ENCODE peak calls at places on chromosome 6, in five cellular contexts. D is AG10803, Z is heart right ventricle, Q is stomach, Y is glutamatergic neuron. C is an unnamed sample.

GRCh38 chr6:36120539-36120938 is 9.8 kb upstream of the MAPK13 start:
- DNase-seq in D (no peak), Q (peak), Z (no peak), Y (no peak), C (peak)

GRCh38 chr6:43509984-43510826 is at the start of gene LRRC73:
- DNase-seq in Q (peak), Z (peak), Y (peak), D (peak), C (peak)

GRCh38 chr6:138258991-138259390 is 40.7 kb upstream of the PBOV1 start:
- DNase-seq in D (no peak), Q (peak), Z (no peak), Y (no peak), C (no peak)

GRCh38 chr6:75098709-75099108 is 107.1 kb downstream of the COL12A1 start:
- DNase-seq in Z (peak), Y (no peak), Q (peak), D (peak), C (no peak)

GRCh38 chr6:98828991-98829411 is 5.4 kb upstream of the POU3F2 start:
- DNase-seq in Q (no peak), Z (no peak), D (no peak), Y (no peak), C (no peak)

GRCh38 chr6:75819776-75820487 is 70.9 kb downstream of the MYO6 start:
- DNase-seq in Y (no peak), Z (no peak), Q (no peak), D (no peak), C (no peak)

GRCh38 chr6:98156580-98156979 is 677.8 kb upstream of the POU3F2 start:
- DNase-seq in D (no peak), Z (no peak), Q (no peak), Y (no peak), C (no peak)

GRCh38 chr6:136641166-136641565 is 90.9 kb upstream of the MAP7 start:
- DNase-seq in Q (no peak), Z (no peak), D (peak), Y (no peak), C (no peak)

GRCh38 chr6:12012231-12012565 is at the start of gene HIVEP1:
- DNase-seq in Q (peak), Y (peak), D (peak), Z (no peak), C (no peak)

GRCh38 chr6:16045238-16045637 is 83.6 kb upstream of the MYLIP start:
- DNase-seq in Q (no peak), Y (no peak), Z (no peak), D (peak), C (no peak)

GRCh38 chr6:155599571-155599970 is 143.9 kb upstream of the NOX3 start:
- DNase-seq in Q (no peak), Y (no peak), Z (no peak), D (no peak), C (no peak)

GRCh38 chr6:64050586-64050985 is 415.0 kb downstream of the PHF3 start:
- DNase-seq in Y (no peak), D (no peak), Q (no peak), Z (no peak), C (no peak)

GRCh38 chr6:37972994-37973757 is 153.6 kb downstream of the ZFAND3 start:
- DNase-seq in Z (no peak), D (peak), Y (no peak), Q (no peak), C (no peak)

GRCh38 chr6:31010393-31011060 is at the start of gene MUC22:
- DNase-seq in Y (no peak), Z (no peak), D (peak), Q (no peak), C (peak)

GRCh38 chr6:23584134-23584763 is 541.8 kb upstream of the NRSN1 start:
- DNase-seq in D (no peak), Z (no peak), Q (no peak), Y (no peak), C (no peak)

GRCh38 chr6:14305131-14305530 is 187.6 kb downstream of the CD83 start:
- DNase-seq in D (no peak), Z (no peak), Q (no peak), Y (no peak), C (no peak)

GRCh38 chr6:154995241-154996162 is at the start of gene TIAM2:
- DNase-seq in Y (peak), Z (peak), D (peak), Q (no peak), C (peak)

GRCh38 chr6:150528648-150529285 is 70.9 kb upstream of the PLEKHG1 start:
- DNase-seq in D (peak), Q (no peak), Y (peak), Z (peak), C (peak)

GRCh38 chr6:123547216-123547978 is 89.4 kb downstream of the TRDN start:
- DNase-seq in Z (no peak), Y (no peak), Q (no peak), D (no peak), C (no peak)

GRCh38 chr6:147578159-147578558 is 69.7 kb downstream of the SAMD5 start:
- DNase-seq in Y (no peak), D (no peak), Q (no peak), Z (no peak), C (no peak)

GRCh38 chr6:28764761-28765282 is 159.0 kb downstream of the TRIM27 start:
- DNase-seq in Y (no peak), Q (no peak), D (no peak), Z (no peak), C (no peak)

GRCh38 chr6:155645328-155645727 is 189.7 kb upstream of the NOX3 start:
- DNase-seq in Q (no peak), Z (no peak), D (no peak), Y (no peak), C (no peak)

GRCh38 chr6:134065706-134066105 is 13.3 kb upstream of the SLC2A12 start:
- DNase-seq in Y (no peak), Q (no peak), D (peak), Z (no peak), C (peak)

GRCh38 chr6:11527274-11527870 is 10.2 kb upstream of the TMEM170B start:
- DNase-seq in Q (no peak), D (no peak), Z (no peak), Y (no peak), C (no peak)

GRCh38 chr6:159833556-159833955 is 33.5 kb downstream of the PNLDC1 start:
- DNase-seq in Z (no peak), Q (no peak), Y (no peak), D (peak), C (no peak)

GRCh38 chr6:36701401-36701991 is 3.9 kb downstream of the RAB44 start:
- DNase-seq in Y (no peak), Q (no peak), D (no peak), Z (no peak), C (no peak)

GRCh38 chr6:41682497-41682961 is 44.3 kb downstream of the MDFI start:
- DNase-seq in D (no peak), Y (no peak), Z (peak), Q (peak), C (no peak)

GRCh38 chr6:110681543-110682459 is 133.5 kb downstream of the CDK19 start:
- DNase-seq in Z (no peak), D (no peak), Y (no peak), Q (no peak), C (no peak)

GRCh38 chr6:106167105-106167814 is 81.1 kb downstream of the PRDM1 start:
- DNase-seq in Z (no peak), D (no peak), Y (no peak), Q (no peak), C (no peak)

GRCh38 chr6:108895591-108895990 is 47.4 kb downstream of the ARMC2 start:
- DNase-seq in Y (no peak), Z (no peak), Q (no peak), D (peak), C (no peak)
- TF ChIP-seq CTCF in Y (no peak), Z (no peak), Q (no peak), D (no peak), C (no peak)

GRCh38 chr6:89375427-89375868 is 22.9 kb upstream of the UBE2J1 start:
- DNase-seq in D (no peak), Q (peak), Y (peak), Z (peak), C (peak)
- TF ChIP-seq CTCF in D (peak), Q (no peak), Y (no peak), Z (no peak), C (peak)

DNA sequence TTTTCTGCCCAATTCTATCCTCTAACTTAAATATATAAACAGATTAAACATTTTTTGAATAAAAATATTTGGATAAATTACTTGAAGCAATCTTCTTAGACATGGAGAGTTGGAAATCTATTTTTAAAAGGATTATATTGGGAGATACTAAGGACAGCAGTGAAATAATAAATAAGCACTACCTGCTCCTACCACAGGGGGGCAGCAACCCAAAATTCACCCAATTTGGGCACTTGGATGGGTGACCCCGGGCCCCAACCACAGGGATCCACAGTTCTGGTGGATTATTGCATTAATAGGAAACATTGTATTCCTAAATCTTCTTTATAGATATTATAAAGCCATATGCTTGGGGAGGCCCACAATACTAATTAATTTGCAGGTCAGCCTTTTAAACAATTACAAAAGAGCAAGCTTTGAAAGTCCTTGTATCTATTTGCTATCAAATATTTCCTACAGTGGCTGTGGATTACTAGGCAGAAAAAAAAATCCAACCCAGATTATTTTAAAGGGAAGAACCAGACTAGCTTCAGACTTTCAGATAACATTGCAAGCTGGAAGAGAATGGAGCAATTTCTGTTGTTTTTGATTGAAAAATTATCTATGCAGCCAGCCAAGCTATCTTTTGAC is 66.4 kb upstream of the PDE10A start:
- DNase-seq in D (no peak), Y (peak), Z (peak), Q (peak), C (peak)
- TF ChIP-seq CTCF in D (peak), Y (peak), Z (peak), Q (no peak), C (peak)

GRCh38 chr6:2714359-2714895 is 36.3 kb downstream of the MYLK4 start:
- DNase-seq in Q (no peak), Y (no peak), Z (no peak), D (peak), C (no peak)

GRCh38 chr6:2712102-2712501 is 38.6 kb downstream of the MYLK4 start:
- DNase-seq in Q (no peak), Z (no peak), Y (no peak), D (no peak), C (no peak)

GRCh38 chr6:2715737-2716136 is 35.0 kb downstream of the MYLK4 start:
- DNase-seq in Q (no peak), Z (no peak), D (no peak), Y (no peak), C (no peak)

GRCh38 chr6:2710412-2710811 is 40.3 kb downstream of the MYLK4 start:
- DNase-seq in Y (no peak), Q (no peak), D (no peak), Z (no peak), C (no peak)

DNA sequence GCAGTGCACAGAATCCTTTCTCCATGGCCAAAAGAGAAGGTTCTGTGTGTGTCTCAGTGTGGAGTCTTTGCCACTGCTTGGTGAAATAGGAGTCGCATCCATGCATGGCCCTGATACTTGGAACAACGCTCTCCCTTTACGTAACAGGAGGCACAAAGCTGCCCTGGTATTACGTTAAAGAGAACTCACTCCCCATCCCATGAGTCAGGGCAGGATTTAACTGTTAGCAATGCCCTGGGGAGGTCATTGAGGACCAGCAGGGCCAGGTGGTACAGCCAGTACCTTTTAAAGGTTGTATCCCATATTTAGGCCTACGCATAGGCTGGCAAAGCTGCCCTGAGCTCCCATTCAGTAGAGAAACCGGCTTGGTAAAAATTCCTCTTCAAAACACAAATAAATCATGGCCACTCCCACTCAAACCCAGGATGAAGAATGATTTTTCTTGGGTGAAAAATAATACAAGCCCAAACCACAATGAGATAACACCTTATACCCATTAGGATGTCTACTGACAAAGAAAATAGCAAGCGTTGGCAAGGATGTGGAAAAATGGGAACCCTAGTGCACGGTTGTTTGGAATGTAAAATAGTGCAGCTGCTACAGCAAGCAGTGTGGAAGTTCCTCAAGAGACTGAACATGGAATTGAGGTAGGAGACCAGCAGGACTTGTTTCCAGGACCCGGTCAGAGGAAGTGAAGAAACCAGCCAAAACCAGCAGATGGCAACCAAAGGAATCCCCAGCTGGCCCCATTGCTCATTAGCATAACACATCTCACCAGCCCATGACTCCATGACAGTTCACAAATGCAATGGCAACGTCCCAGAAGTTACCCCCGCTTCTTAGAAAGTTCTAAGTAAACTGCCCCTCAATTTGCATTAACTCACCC is 37.0 kb downstream of the MYLK4 start:
- DNase-seq in Y (no peak), Q (no peak), D (no peak), Z (no peak), C (no peak)
- TF ChIP-seq CTCF in Y (no peak), Q (no peak), D (peak), Z (no peak), C (no peak)

DNA sequence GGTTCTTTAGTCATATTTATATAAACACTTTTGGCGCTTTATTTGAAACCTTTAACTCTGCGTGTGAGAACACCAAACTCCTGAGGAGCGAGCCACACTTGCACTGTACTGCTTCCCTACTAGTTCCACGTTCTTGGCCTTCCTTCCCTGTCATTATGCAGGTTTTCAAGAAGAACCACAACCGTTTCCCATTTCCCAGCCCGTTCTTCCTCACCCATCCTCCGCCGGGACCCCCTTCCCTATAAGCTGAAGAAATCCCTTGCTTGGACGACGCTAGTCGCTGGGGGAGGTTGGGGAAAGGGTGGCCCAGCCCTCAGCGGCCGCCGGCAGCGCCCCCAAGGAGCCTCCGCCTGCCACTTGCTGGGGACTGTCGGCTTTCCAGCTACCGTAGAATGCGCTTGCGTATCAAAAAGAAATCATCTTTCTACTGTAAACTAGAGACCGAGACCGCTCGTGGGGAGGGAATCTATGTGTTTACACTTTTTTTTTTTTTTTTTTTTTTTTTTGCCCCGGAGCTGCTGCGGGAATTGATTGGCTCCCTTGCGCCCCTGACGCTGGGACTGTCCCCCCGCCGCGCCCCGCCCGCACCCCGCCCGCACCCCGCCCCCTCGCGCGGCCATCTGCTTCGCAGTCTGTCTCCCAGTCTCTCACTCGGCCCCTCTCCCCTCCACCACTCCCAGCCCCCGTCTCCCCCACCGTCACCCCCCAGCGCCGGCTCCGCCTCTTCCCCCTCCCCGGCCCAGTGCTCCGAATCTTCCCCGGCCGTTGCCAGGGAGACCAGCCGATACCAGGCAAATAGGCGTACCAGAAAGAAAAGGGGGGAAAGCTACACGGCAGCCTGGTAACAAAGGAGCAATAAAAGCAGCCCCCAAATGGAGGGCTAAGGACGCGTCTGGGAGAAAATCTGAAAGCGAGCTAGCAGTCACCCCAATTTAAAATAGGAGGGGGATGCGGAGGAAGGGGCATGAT is 2.3 kb upstream of the MARCKS start:
- DNase-seq in Q (peak), Y (peak), Z (peak), D (peak), C (peak)
- TF ChIP-seq CTCF in Q (no peak), Y (no peak), Z (no peak), D (peak), C (no peak)

C was measured in activated CD8-positive, alpha-beta T cell treated with anti-CD3 and anti-CD28 coated beads for 36 hours.